ENCODE peak calls at places on chromosomes 13 and 19, in ten cellular contexts. One of them, this sample, is unnamed.

GRCh38 chr19:36081385-36081784 is 26.7 kb downstream of the WDR62 start:
- DNase-seq in uterus: no peak
- DNase-seq in neural progenitor cell: no peak
- DNase-seq in psoas muscle: no peak
- DNase-seq in ascending aorta: no peak
- DNase-seq in AG09309: no peak
- DNase-seq in sigmoid colon: no peak
- DNase-seq in pancreas: no peak
- DNase-seq in cardiac fibroblast: peak; percentile 5
- DNase-seq in upper lobe of right lung: no peak
- DNase-seq in this sample: no peak

GRCh38 chr13:40874138-40874776 is 84.8 kb downstream of the SLC25A15 start:
- DNase-seq in uterus: no peak
- DNase-seq in neural progenitor cell: no peak
- DNase-seq in psoas muscle: no peak
- DNase-seq in ascending aorta: no peak
- DNase-seq in AG09309: no peak
- DNase-seq in sigmoid colon: no peak
- DNase-seq in pancreas: no peak
- DNase-seq in cardiac fibroblast: peak; percentile 6
- DNase-seq in upper lobe of right lung: no peak
- DNase-seq in this sample: no peak

GRCh38 chr19:19485161-19485997 is 30.0 kb downstream of the TSSK6 start:
- DNase-seq in uterus: no peak
- DNase-seq in neural progenitor cell: no peak
- DNase-seq in psoas muscle: no peak
- DNase-seq in ascending aorta: no peak
- DNase-seq in AG09309: no peak
- DNase-seq in sigmoid colon: no peak
- DNase-seq in pancreas: no peak
- DNase-seq in cardiac fibroblast: peak; percentile 65
- DNase-seq in upper lobe of right lung: no peak
- DNase-seq in this sample: no peak

GRCh38 chr19:39409886-39410619 is 2.4 kb upstream of the PLEKHG2 start:
- DNase-seq in uterus: peak; percentile 85
- DNase-seq in neural progenitor cell: peak; percentile 68
- DNase-seq in psoas muscle: peak; percentile 87
- DNase-seq in ascending aorta: peak; percentile 90
- DNase-seq in AG09309: no peak
- DNase-seq in sigmoid colon: peak; percentile 95
- DNase-seq in pancreas: peak; percentile 75
- DNase-seq in cardiac fibroblast: peak; percentile 74
- DNase-seq in upper lobe of right lung: peak; percentile 92
- DNase-seq in this sample: peak; percentile 93

GRCh38 chr13:110233181-110233641 is 73.7 kb downstream of the COL4A1 start:
- DNase-seq in uterus: peak; percentile 79
- DNase-seq in neural progenitor cell: no peak
- DNase-seq in psoas muscle: peak; percentile 63
- DNase-seq in ascending aorta: peak; percentile 86
- DNase-seq in AG09309: peak; percentile 47
- DNase-seq in sigmoid colon: peak; percentile 90
- DNase-seq in pancreas: no peak
- DNase-seq in cardiac fibroblast: peak; percentile 97
- DNase-seq in upper lobe of right lung: no peak
- DNase-seq in this sample: peak; percentile 90

GRCh38 chr13:97223711-97224461 is 1.8 kb downstream of the MBNL2 start:
- DNase-seq in uterus: peak; percentile 80
- DNase-seq in neural progenitor cell: peak; percentile 42
- DNase-seq in psoas muscle: no peak
- DNase-seq in ascending aorta: peak; percentile 87
- DNase-seq in AG09309: peak; percentile 81
- DNase-seq in sigmoid colon: peak; percentile 88
- DNase-seq in pancreas: peak; percentile 56
- DNase-seq in cardiac fibroblast: peak; percentile 95
- DNase-seq in upper lobe of right lung: no peak
- DNase-seq in this sample: peak; percentile 77

GRCh38 chr19:6925801-6926751 is 38.7 kb downstream of the ADGRE1 start:
- DNase-seq in uterus: no peak
- DNase-seq in neural progenitor cell: no peak
- DNase-seq in psoas muscle: no peak
- DNase-seq in ascending aorta: no peak
- DNase-seq in AG09309: peak; percentile 0
- DNase-seq in sigmoid colon: no peak
- DNase-seq in pancreas: no peak
- DNase-seq in cardiac fibroblast: peak; percentile 15
- DNase-seq in upper lobe of right lung: no peak
- DNase-seq in this sample: no peak

GRCh38 chr13:37681295-37682032 is 82.9 kb upstream of the POSTN start:
- DNase-seq in uterus: no peak
- DNase-seq in neural progenitor cell: no peak
- DNase-seq in psoas muscle: no peak
- DNase-seq in ascending aorta: no peak
- DNase-seq in AG09309: peak; percentile 76
- DNase-seq in sigmoid colon: no peak
- DNase-seq in pancreas: no peak
- DNase-seq in cardiac fibroblast: peak; percentile 96
- DNase-seq in upper lobe of right lung: no peak
- DNase-seq in this sample: no peak

GRCh38 chr19:11064831-11065303 is 24.4 kb upstream of the LDLR start:
- DNase-seq in uterus: no peak
- DNase-seq in neural progenitor cell: no peak
- DNase-seq in psoas muscle: peak; percentile 28
- DNase-seq in ascending aorta: no peak
- DNase-seq in AG09309: no peak
- DNase-seq in sigmoid colon: no peak
- DNase-seq in pancreas: peak; percentile 53
- DNase-seq in cardiac fibroblast: peak; percentile 25
- DNase-seq in upper lobe of right lung: no peak
- DNase-seq in this sample: no peak

GRCh38 chr19:42179501-42179817 is 38.0 kb downstream of the DEDD2 start:
- DNase-seq in uterus: no peak
- DNase-seq in neural progenitor cell: peak; percentile 79
- DNase-seq in psoas muscle: no peak
- DNase-seq in ascending aorta: no peak
- DNase-seq in AG09309: no peak
- DNase-seq in sigmoid colon: no peak
- DNase-seq in pancreas: no peak
- DNase-seq in cardiac fibroblast: no peak
- DNase-seq in upper lobe of right lung: no peak
- DNase-seq in this sample: no peak

GRCh38 chr19:55809381-55810058 is 22.3 kb downstream of the NLRP11 start:
- DNase-seq in uterus: no peak
- DNase-seq in neural progenitor cell: peak; percentile 43
- DNase-seq in psoas muscle: peak; percentile 27
- DNase-seq in ascending aorta: peak; percentile 62
- DNase-seq in AG09309: peak; percentile 35
- DNase-seq in sigmoid colon: peak; percentile 66
- DNase-seq in pancreas: peak; percentile 74
- DNase-seq in cardiac fibroblast: peak; percentile 77
- DNase-seq in upper lobe of right lung: peak; percentile 66
- DNase-seq in this sample: peak; percentile 35

GRCh38 chr19:751501-752341 is 809 bp downstream of the MISP start:
- DNase-seq in uterus: no peak
- DNase-seq in neural progenitor cell: no peak
- DNase-seq in psoas muscle: peak; percentile 47
- DNase-seq in ascending aorta: no peak
- DNase-seq in AG09309: peak; percentile 42
- DNase-seq in sigmoid colon: no peak
- DNase-seq in pancreas: peak; percentile 38
- DNase-seq in cardiac fibroblast: peak; percentile 92
- DNase-seq in upper lobe of right lung: no peak
- DNase-seq in this sample: no peak
- H3K4me3 ChIP-seq in uterus: no peak overlapping the region
- H3K4me3 ChIP-seq in neural progenitor cell: no peak overlapping the region
- H3K4me3 ChIP-seq in psoas muscle: no peak overlapping the region
- H3K4me3 ChIP-seq in ascending aorta: no peak overlapping the region
- H3K4me3 ChIP-seq in AG09309: no peak overlapping the region
- H3K4me3 ChIP-seq in sigmoid colon: no peak overlapping the region
- H3K4me3 ChIP-seq in pancreas: no peak overlapping the region
- H3K4me3 ChIP-seq in cardiac fibroblast: no peak overlapping the region
- H3K4me3 ChIP-seq in upper lobe of right lung: peak overlapping the region; percentile 31
- H3K4me3 ChIP-seq in this sample: no peak overlapping the region

GRCh38 chr13:49549289-49549688 is 36.1 kb downstream of the RCBTB1 start:
- DNase-seq in uterus: no peak
- DNase-seq in neural progenitor cell: no peak
- DNase-seq in psoas muscle: no peak
- DNase-seq in ascending aorta: no peak
- DNase-seq in AG09309: no peak
- DNase-seq in sigmoid colon: no peak
- DNase-seq in pancreas: peak; percentile 23
- DNase-seq in cardiac fibroblast: no peak
- DNase-seq in upper lobe of right lung: no peak
- DNase-seq in this sample: no peak

GRCh38 chr13:49559006-49559405 is 26.4 kb downstream of the RCBTB1 start:
- DNase-seq in uterus: no peak
- DNase-seq in neural progenitor cell: no peak
- DNase-seq in psoas muscle: no peak
- DNase-seq in ascending aorta: no peak
- DNase-seq in AG09309: no peak
- DNase-seq in sigmoid colon: no peak
- DNase-seq in pancreas: no peak
- DNase-seq in cardiac fibroblast: no peak
- DNase-seq in upper lobe of right lung: no peak
- DNase-seq in this sample: no peak

GRCh38 chr13:49553888-49554287 is 31.5 kb downstream of the RCBTB1 start:
- DNase-seq in uterus: no peak
- DNase-seq in neural progenitor cell: no peak
- DNase-seq in psoas muscle: no peak
- DNase-seq in ascending aorta: no peak
- DNase-seq in AG09309: no peak
- DNase-seq in sigmoid colon: no peak
- DNase-seq in pancreas: no peak
- DNase-seq in cardiac fibroblast: no peak
- DNase-seq in upper lobe of right lung: no peak
- DNase-seq in this sample: no peak

GRCh38 chr13:49551245-49551644 is 34.1 kb downstream of the RCBTB1 start:
- DNase-seq in uterus: no peak
- DNase-seq in neural progenitor cell: no peak
- DNase-seq in psoas muscle: no peak
- DNase-seq in ascending aorta: no peak
- DNase-seq in AG09309: no peak
- DNase-seq in sigmoid colon: no peak
- DNase-seq in pancreas: no peak
- DNase-seq in cardiac fibroblast: no peak
- DNase-seq in upper lobe of right lung: no peak
- DNase-seq in this sample: no peak

GRCh38 chr13:49554387-49554786 is 31.0 kb downstream of the RCBTB1 start:
- DNase-seq in uterus: no peak
- DNase-seq in neural progenitor cell: no peak
- DNase-seq in psoas muscle: no peak
- DNase-seq in ascending aorta: no peak
- DNase-seq in AG09309: no peak
- DNase-seq in sigmoid colon: no peak
- DNase-seq in pancreas: no peak
- DNase-seq in cardiac fibroblast: no peak
- DNase-seq in upper lobe of right lung: no peak
- DNase-seq in this sample: no peak
- TF ChIP-seq CTCF in uterus: no peak
- TF ChIP-seq CTCF in neural progenitor cell: no peak
- TF ChIP-seq CTCF in psoas muscle: no peak
- TF ChIP-seq CTCF in ascending aorta: no peak
- TF ChIP-seq CTCF in AG09309: no peak
- TF ChIP-seq CTCF in sigmoid colon: no peak
- TF ChIP-seq CTCF in pancreas: no peak
- TF ChIP-seq CTCF in cardiac fibroblast: no peak
- TF ChIP-seq CTCF in upper lobe of right lung: no peak
- TF ChIP-seq CTCF in this sample: no peak

GRCh38 chr19:46081928-46082727 is 41.3 kb upstream of the IGFL4 start:
- DNase-seq in uterus: peak; percentile 30
- DNase-seq in neural progenitor cell: peak; percentile 65
- DNase-seq in psoas muscle: no peak
- DNase-seq in ascending aorta: no peak
- DNase-seq in AG09309: no peak
- DNase-seq in sigmoid colon: no peak
- DNase-seq in pancreas: no peak
- DNase-seq in cardiac fibroblast: peak; percentile 83
- DNase-seq in upper lobe of right lung: no peak
- DNase-seq in this sample: no peak

GRCh38 chr19:46082728-46083050 is 41.8 kb downstream of the IGFL3 start:
- DNase-seq in uterus: no peak
- DNase-seq in neural progenitor cell: no peak
- DNase-seq in psoas muscle: no peak
- DNase-seq in ascending aorta: no peak
- DNase-seq in AG09309: no peak
- DNase-seq in sigmoid colon: no peak
- DNase-seq in pancreas: no peak
- DNase-seq in cardiac fibroblast: peak; percentile 73
- DNase-seq in upper lobe of right lung: no peak
- DNase-seq in this sample: no peak

GRCh38 chr19:46077815-46078167 is 37.0 kb upstream of the IGFL4 start:
- DNase-seq in uterus: no peak
- DNase-seq in neural progenitor cell: no peak
- DNase-seq in psoas muscle: no peak
- DNase-seq in ascending aorta: no peak
- DNase-seq in AG09309: no peak
- DNase-seq in sigmoid colon: no peak
- DNase-seq in pancreas: no peak
- DNase-seq in cardiac fibroblast: no peak
- DNase-seq in upper lobe of right lung: no peak
- DNase-seq in this sample: no peak

GRCh38 chr19:46076951-46077814 is 36.4 kb upstream of the IGFL4 start:
- DNase-seq in uterus: peak; percentile 58
- DNase-seq in neural progenitor cell: peak; percentile 94
- DNase-seq in psoas muscle: no peak
- DNase-seq in ascending aorta: no peak
- DNase-seq in AG09309: peak; percentile 32
- DNase-seq in sigmoid colon: peak; percentile 73
- DNase-seq in pancreas: peak; percentile 39
- DNase-seq in cardiac fibroblast: peak; percentile 88
- DNase-seq in upper lobe of right lung: no peak
- DNase-seq in this sample: peak; percentile 21

DNA sequence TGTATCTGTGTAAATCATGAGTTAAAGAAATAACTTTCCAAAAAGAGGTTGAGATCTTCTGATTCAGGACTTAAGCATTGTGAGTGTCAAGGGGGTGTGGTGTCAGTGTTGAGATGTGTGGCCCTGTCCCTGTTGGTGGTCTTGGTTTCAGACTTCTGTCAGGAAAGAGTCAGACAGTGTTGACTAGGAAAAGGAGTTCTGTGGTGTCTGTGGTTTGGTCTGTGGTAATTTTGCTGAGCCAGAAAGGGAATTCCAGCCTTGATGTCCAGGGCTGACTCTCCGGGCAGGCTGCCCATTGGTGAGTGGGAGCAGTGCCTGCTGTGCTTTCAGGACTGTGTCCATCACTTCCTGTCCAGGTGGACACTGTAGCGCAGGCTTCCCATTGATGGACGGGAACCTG is 39.8 kb upstream of the IGFL4 start:
- DNase-seq in uterus: peak; percentile 80
- DNase-seq in neural progenitor cell: no peak
- DNase-seq in psoas muscle: no peak
- DNase-seq in ascending aorta: no peak
- DNase-seq in AG09309: peak; percentile 59
- DNase-seq in sigmoid colon: no peak
- DNase-seq in pancreas: no peak
- DNase-seq in cardiac fibroblast: peak; percentile 93
- DNase-seq in upper lobe of right lung: no peak
- DNase-seq in this sample: no peak
- H3K4me3 ChIP-seq in uterus: no peak overlapping the region
- H3K4me3 ChIP-seq in neural progenitor cell: no peak overlapping the region
- H3K4me3 ChIP-seq in psoas muscle: no peak overlapping the region
- H3K4me3 ChIP-seq in ascending aorta: no peak overlapping the region
- H3K4me3 ChIP-seq in AG09309: no peak overlapping the region
- H3K4me3 ChIP-seq in sigmoid colon: no peak overlapping the region
- H3K4me3 ChIP-seq in pancreas: no peak overlapping the region
- H3K4me3 ChIP-seq in cardiac fibroblast: no peak overlapping the region
- H3K4me3 ChIP-seq in upper lobe of right lung: no peak overlapping the region
- H3K4me3 ChIP-seq in this sample: no peak overlapping the region

GRCh38 chr19:40811478-40812341 is 12.7 kb downstream of the EGLN2 start:
- DNase-seq in uterus: peak; percentile 39
- DNase-seq in neural progenitor cell: peak; percentile 60
- DNase-seq in psoas muscle: no peak
- DNase-seq in ascending aorta: no peak
- DNase-seq in AG09309: no peak
- DNase-seq in sigmoid colon: no peak
- DNase-seq in pancreas: no peak
- DNase-seq in cardiac fibroblast: no peak
- DNase-seq in upper lobe of right lung: no peak
- DNase-seq in this sample: no peak
- TF ChIP-seq CTCF in uterus: no peak
- TF ChIP-seq CTCF in neural progenitor cell: no peak
- TF ChIP-seq CTCF in psoas muscle: no peak
- TF ChIP-seq CTCF in ascending aorta: no peak
- TF ChIP-seq CTCF in AG09309: no peak
- TF ChIP-seq CTCF in sigmoid colon: no peak
- TF ChIP-seq CTCF in pancreas: no peak
- TF ChIP-seq CTCF in cardiac fibroblast: no peak
- TF ChIP-seq CTCF in upper lobe of right lung: no peak
- TF ChIP-seq CTCF in this sample: no peak